ENCODE peak calls at places on chromosomes 16 and 17, in nine cellular contexts. One of them, this sample, is unnamed.

GRCh38 chr16:17446661-17447060 is 24.1 kb downstream of the XYLT1 start:
- DNase-seq in fibroblast of villous mesenchyme: no peak
- DNase-seq in HFF-Myc: no peak
- DNase-seq in mucosa of descending colon: no peak
- DNase-seq in OCI-LY7: no peak
- DNase-seq in neural progenitor cell: no peak
- DNase-seq in IMR-90: no peak
- DNase-seq in foreskin fibroblast: no peak
- DNase-seq in sigmoid colon: no peak
- DNase-seq in this sample: no peak

GRCh38 chr17:4584125-4584834 is at the start of gene SMTNL2:
- DNase-seq in fibroblast of villous mesenchyme: no peak
- DNase-seq in HFF-Myc: no peak
- DNase-seq in mucosa of descending colon: no peak
- DNase-seq in OCI-LY7: no peak
- DNase-seq in neural progenitor cell: peak
- DNase-seq in IMR-90: no peak
- DNase-seq in foreskin fibroblast: no peak
- DNase-seq in sigmoid colon: peak
- DNase-seq in this sample: no peak

GRCh38 chr16:84446596-84447392 is 57.7 kb downstream of the MEAK7 start:
- DNase-seq in fibroblast of villous mesenchyme: peak
- DNase-seq in HFF-Myc: no peak
- DNase-seq in mucosa of descending colon: no peak
- DNase-seq in OCI-LY7: no peak
- DNase-seq in neural progenitor cell: no peak
- DNase-seq in IMR-90: no peak
- DNase-seq in foreskin fibroblast: no peak
- DNase-seq in sigmoid colon: peak
- DNase-seq in this sample: no peak

GRCh38 chr16:48535831-48536599 is 74.0 kb downstream of the N4BP1 start:
- DNase-seq in fibroblast of villous mesenchyme: peak
- DNase-seq in HFF-Myc: no peak
- DNase-seq in mucosa of descending colon: no peak
- DNase-seq in OCI-LY7: no peak
- DNase-seq in neural progenitor cell: peak
- DNase-seq in IMR-90: peak
- DNase-seq in foreskin fibroblast: no peak
- DNase-seq in sigmoid colon: peak
- DNase-seq in this sample: no peak

GRCh38 chr17:8557176-8557806 is 73.2 kb downstream of the MYH10 start:
- DNase-seq in fibroblast of villous mesenchyme: no peak
- DNase-seq in HFF-Myc: no peak
- DNase-seq in mucosa of descending colon: no peak
- DNase-seq in OCI-LY7: no peak
- DNase-seq in neural progenitor cell: no peak
- DNase-seq in IMR-90: no peak
- DNase-seq in foreskin fibroblast: no peak
- DNase-seq in sigmoid colon: no peak
- DNase-seq in this sample: no peak

GRCh38 chr17:969767-970387 is 9.7 kb downstream of the NXN start:
- DNase-seq in fibroblast of villous mesenchyme: peak
- DNase-seq in HFF-Myc: no peak
- DNase-seq in mucosa of descending colon: peak
- DNase-seq in OCI-LY7: no peak
- DNase-seq in neural progenitor cell: peak
- DNase-seq in IMR-90: no peak
- DNase-seq in foreskin fibroblast: no peak
- DNase-seq in sigmoid colon: peak
- DNase-seq in this sample: no peak

GRCh38 chr17:54903375-54903774 is 2.7 kb downstream of the TOM1L1 start:
- DNase-seq in fibroblast of villous mesenchyme: no peak
- DNase-seq in HFF-Myc: no peak
- DNase-seq in mucosa of descending colon: peak
- DNase-seq in OCI-LY7: no peak
- DNase-seq in neural progenitor cell: no peak
- DNase-seq in IMR-90: no peak
- DNase-seq in foreskin fibroblast: no peak
- DNase-seq in sigmoid colon: no peak
- DNase-seq in this sample: no peak

GRCh38 chr17:31746884-31747495 is 112.1 kb downstream of the COPRS start:
- DNase-seq in fibroblast of villous mesenchyme: no peak
- DNase-seq in HFF-Myc: no peak
- DNase-seq in mucosa of descending colon: no peak
- DNase-seq in OCI-LY7: no peak
- DNase-seq in neural progenitor cell: no peak
- DNase-seq in IMR-90: no peak
- DNase-seq in foreskin fibroblast: no peak
- DNase-seq in sigmoid colon: no peak
- DNase-seq in this sample: no peak

GRCh38 chr17:75566456-75567233 is 21.0 kb upstream of the MYO15B start:
- DNase-seq in fibroblast of villous mesenchyme: no peak
- DNase-seq in HFF-Myc: no peak
- DNase-seq in mucosa of descending colon: no peak
- DNase-seq in OCI-LY7: peak
- DNase-seq in neural progenitor cell: no peak
- DNase-seq in IMR-90: no peak
- DNase-seq in foreskin fibroblast: no peak
- DNase-seq in sigmoid colon: no peak
- DNase-seq in this sample: no peak

GRCh38 chr16:70428178-70428998 is 10.5 kb downstream of the ST3GAL2 start:
- DNase-seq in fibroblast of villous mesenchyme: peak
- DNase-seq in HFF-Myc: peak
- DNase-seq in mucosa of descending colon: peak
- DNase-seq in OCI-LY7: peak
- DNase-seq in neural progenitor cell: peak
- DNase-seq in IMR-90: peak
- DNase-seq in foreskin fibroblast: peak
- DNase-seq in sigmoid colon: peak
- DNase-seq in this sample: peak

GRCh38 chr16:386641-387156 is 4.9 kb upstream of the PGAP6 start:
- DNase-seq in fibroblast of villous mesenchyme: peak
- DNase-seq in HFF-Myc: no peak
- DNase-seq in mucosa of descending colon: no peak
- DNase-seq in OCI-LY7: no peak
- DNase-seq in neural progenitor cell: no peak
- DNase-seq in IMR-90: no peak
- DNase-seq in foreskin fibroblast: no peak
- DNase-seq in sigmoid colon: no peak
- DNase-seq in this sample: no peak

GRCh38 chr17:80910043-80910442 is 81.6 kb upstream of the CHMP6 start:
- DNase-seq in fibroblast of villous mesenchyme: no peak
- DNase-seq in HFF-Myc: no peak
- DNase-seq in mucosa of descending colon: no peak
- DNase-seq in OCI-LY7: no peak
- DNase-seq in neural progenitor cell: no peak
- DNase-seq in IMR-90: no peak
- DNase-seq in foreskin fibroblast: no peak
- DNase-seq in sigmoid colon: peak
- DNase-seq in this sample: no peak

GRCh38 chr17:76911299-76912007 is 43.2 kb downstream of the MGAT5B start:
- DNase-seq in fibroblast of villous mesenchyme: no peak
- DNase-seq in HFF-Myc: no peak
- DNase-seq in mucosa of descending colon: no peak
- DNase-seq in OCI-LY7: no peak
- DNase-seq in neural progenitor cell: peak
- DNase-seq in IMR-90: no peak
- DNase-seq in foreskin fibroblast: no peak
- DNase-seq in sigmoid colon: no peak
- DNase-seq in this sample: no peak

GRCh38 chr16:10189861-10190390 is 7.7 kb upstream of the GRIN2A start:
- DNase-seq in fibroblast of villous mesenchyme: no peak
- DNase-seq in HFF-Myc: no peak
- DNase-seq in mucosa of descending colon: no peak
- DNase-seq in OCI-LY7: no peak
- DNase-seq in neural progenitor cell: no peak
- DNase-seq in IMR-90: no peak
- DNase-seq in foreskin fibroblast: no peak
- DNase-seq in sigmoid colon: no peak
- DNase-seq in this sample: no peak

GRCh38 chr17:63950940-63951907 is 19.1 kb upstream of the CD79B start:
- DNase-seq in fibroblast of villous mesenchyme: no peak
- DNase-seq in HFF-Myc: no peak
- DNase-seq in mucosa of descending colon: peak
- DNase-seq in OCI-LY7: peak
- DNase-seq in neural progenitor cell: no peak
- DNase-seq in IMR-90: no peak
- DNase-seq in foreskin fibroblast: no peak
- DNase-seq in sigmoid colon: no peak
- DNase-seq in this sample: no peak

GRCh38 chr17:44916059-44916780 is 920 bp upstream of the GFAP start:
- DNase-seq in fibroblast of villous mesenchyme: no peak
- DNase-seq in HFF-Myc: no peak
- DNase-seq in mucosa of descending colon: no peak
- DNase-seq in OCI-LY7: no peak
- DNase-seq in neural progenitor cell: peak
- DNase-seq in IMR-90: no peak
- DNase-seq in foreskin fibroblast: no peak
- DNase-seq in sigmoid colon: no peak
- DNase-seq in this sample: no peak

GRCh38 chr16:85231959-85232358 is 119.7 kb upstream of the CIBAR2 start:
- DNase-seq in fibroblast of villous mesenchyme: peak
- DNase-seq in HFF-Myc: no peak
- DNase-seq in mucosa of descending colon: no peak
- DNase-seq in OCI-LY7: no peak
- DNase-seq in neural progenitor cell: no peak
- DNase-seq in IMR-90: no peak
- DNase-seq in foreskin fibroblast: no peak
- DNase-seq in sigmoid colon: no peak
- DNase-seq in this sample: no peak

GRCh38 chr17:14553847-14554246 is 253.0 kb downstream of the HS3ST3B1 start:
- DNase-seq in fibroblast of villous mesenchyme: no peak
- DNase-seq in HFF-Myc: no peak
- DNase-seq in mucosa of descending colon: no peak
- DNase-seq in OCI-LY7: peak
- DNase-seq in neural progenitor cell: no peak
- DNase-seq in IMR-90: no peak
- DNase-seq in foreskin fibroblast: no peak
- DNase-seq in sigmoid colon: no peak
- DNase-seq in this sample: no peak

GRCh38 chr17:70552230-70552981 is 383.1 kb downstream of the KCNJ2 start:
- DNase-seq in fibroblast of villous mesenchyme: peak
- DNase-seq in HFF-Myc: peak
- DNase-seq in mucosa of descending colon: no peak
- DNase-seq in OCI-LY7: peak
- DNase-seq in neural progenitor cell: peak
- DNase-seq in IMR-90: peak
- DNase-seq in foreskin fibroblast: peak
- DNase-seq in sigmoid colon: no peak
- DNase-seq in this sample: no peak

GRCh38 chr17:82350182-82351030 is 8.6 kb upstream of the TEX19 start:
- DNase-seq in fibroblast of villous mesenchyme: no peak
- DNase-seq in HFF-Myc: no peak
- DNase-seq in mucosa of descending colon: no peak
- DNase-seq in OCI-LY7: peak
- DNase-seq in neural progenitor cell: no peak
- DNase-seq in IMR-90: no peak
- DNase-seq in foreskin fibroblast: no peak
- DNase-seq in sigmoid colon: no peak
- DNase-seq in this sample: no peak
- TF ChIP-seq CTCF in fibroblast of villous mesenchyme: no peak
- TF ChIP-seq CTCF in HFF-Myc: peak
- TF ChIP-seq CTCF in mucosa of descending colon: no peak
- TF ChIP-seq CTCF in OCI-LY7: peak
- TF ChIP-seq CTCF in neural progenitor cell: no peak
- TF ChIP-seq CTCF in IMR-90: no peak
- TF ChIP-seq CTCF in foreskin fibroblast: peak
- TF ChIP-seq CTCF in sigmoid colon: no peak
- TF ChIP-seq CTCF in this sample: no peak

GRCh38 chr16:51290410-51290809 is 139.3 kb upstream of the SALL1 start:
- DNase-seq in fibroblast of villous mesenchyme: no peak
- DNase-seq in HFF-Myc: no peak
- DNase-seq in mucosa of descending colon: no peak
- DNase-seq in OCI-LY7: no peak
- DNase-seq in neural progenitor cell: no peak
- DNase-seq in IMR-90: no peak
- DNase-seq in foreskin fibroblast: no peak
- DNase-seq in sigmoid colon: no peak
- DNase-seq in this sample: no peak
- H3K4me3 ChIP-seq in fibroblast of villous mesenchyme: no peak
- H3K4me3 ChIP-seq in HFF-Myc: no peak
- H3K4me3 ChIP-seq in mucosa of descending colon: no peak
- H3K4me3 ChIP-seq in OCI-LY7: no peak
- H3K4me3 ChIP-seq in neural progenitor cell: no peak
- H3K4me3 ChIP-seq in IMR-90: no peak
- H3K4me3 ChIP-seq in foreskin fibroblast: no peak
- H3K4me3 ChIP-seq in sigmoid colon: no peak
- H3K4me3 ChIP-seq in this sample: no peak

DNA sequence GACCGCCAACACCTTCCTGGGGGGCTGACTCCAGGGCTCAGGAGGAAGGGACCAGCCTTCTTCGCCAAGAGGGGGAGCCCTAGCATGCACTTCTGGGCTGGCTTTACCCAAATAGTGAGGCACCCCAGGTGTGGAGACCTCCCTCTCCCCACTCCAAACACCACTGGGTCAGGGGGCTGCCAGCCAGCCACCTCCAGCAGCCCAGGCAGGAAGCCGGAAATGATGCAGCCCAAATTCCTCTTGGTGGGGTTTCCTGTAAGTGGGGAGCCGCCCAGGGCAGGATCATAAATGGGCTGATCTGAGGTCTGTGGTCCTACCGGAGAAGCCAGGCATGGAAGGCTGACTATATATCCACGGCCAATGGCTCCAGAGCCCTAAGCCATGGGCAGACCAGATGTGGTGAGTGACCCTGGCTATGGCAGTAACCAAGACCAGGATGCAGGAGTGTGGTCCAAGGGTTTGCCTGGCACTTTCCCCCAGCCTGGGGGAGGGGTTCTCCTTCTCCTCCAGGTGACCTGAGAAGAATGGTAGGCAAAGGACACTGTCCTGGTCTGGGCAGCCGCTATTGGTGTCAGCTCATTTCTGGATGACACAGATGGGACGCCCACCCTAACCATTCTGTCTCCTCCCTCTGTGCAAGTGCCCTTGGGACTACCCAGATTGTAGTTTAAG is 4.2 kb downstream of the GIT1 start:
- DNase-seq in fibroblast of villous mesenchyme: no peak
- DNase-seq in HFF-Myc: no peak
- DNase-seq in mucosa of descending colon: peak
- DNase-seq in OCI-LY7: peak
- DNase-seq in neural progenitor cell: no peak
- DNase-seq in IMR-90: no peak
- DNase-seq in foreskin fibroblast: no peak
- DNase-seq in sigmoid colon: no peak
- DNase-seq in this sample: no peak
- TF ChIP-seq CTCF in fibroblast of villous mesenchyme: peak
- TF ChIP-seq CTCF in HFF-Myc: peak
- TF ChIP-seq CTCF in mucosa of descending colon: no peak
- TF ChIP-seq CTCF in OCI-LY7: peak
- TF ChIP-seq CTCF in neural progenitor cell: peak
- TF ChIP-seq CTCF in IMR-90: peak
- TF ChIP-seq CTCF in foreskin fibroblast: peak
- TF ChIP-seq CTCF in sigmoid colon: no peak
- TF ChIP-seq CTCF in this sample: peak

DNA sequence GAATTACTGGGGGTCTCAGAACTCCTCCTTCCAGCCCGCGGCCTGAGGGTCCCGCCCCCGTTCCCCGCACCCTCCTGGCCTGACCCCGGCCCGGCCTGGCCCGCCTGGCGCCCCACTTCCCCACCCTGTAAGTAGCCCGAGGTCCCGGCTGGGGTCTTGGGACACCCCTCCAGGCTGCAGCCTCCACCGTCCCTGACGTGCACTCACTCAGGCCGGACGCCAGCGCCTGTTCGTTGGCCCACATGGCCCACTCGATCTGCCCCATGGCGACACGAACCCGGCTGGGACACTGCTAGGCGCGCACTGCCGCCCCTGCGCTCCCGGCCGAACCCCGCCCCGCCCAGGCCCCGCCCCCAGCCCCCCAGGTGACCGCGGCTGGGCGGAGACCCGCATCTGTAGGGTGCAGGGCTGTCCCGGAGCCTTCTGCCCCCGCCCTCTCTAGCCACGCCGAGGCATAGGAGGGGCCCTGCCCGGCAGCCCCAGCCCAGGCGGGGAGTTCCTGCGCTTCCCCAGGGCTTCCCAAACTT is at the start of gene CYBA:
- DNase-seq in fibroblast of villous mesenchyme: peak
- DNase-seq in HFF-Myc: no peak
- DNase-seq in mucosa of descending colon: peak
- DNase-seq in OCI-LY7: peak
- DNase-seq in neural progenitor cell: peak
- DNase-seq in IMR-90: peak
- DNase-seq in foreskin fibroblast: peak
- DNase-seq in sigmoid colon: peak
- DNase-seq in this sample: no peak
- H3K4me3 ChIP-seq in fibroblast of villous mesenchyme: peak
- H3K4me3 ChIP-seq in HFF-Myc: peak
- H3K4me3 ChIP-seq in mucosa of descending colon: peak
- H3K4me3 ChIP-seq in OCI-LY7: peak
- H3K4me3 ChIP-seq in neural progenitor cell: peak
- H3K4me3 ChIP-seq in IMR-90: peak
- H3K4me3 ChIP-seq in foreskin fibroblast: peak
- H3K4me3 ChIP-seq in sigmoid colon: peak
- H3K4me3 ChIP-seq in this sample: peak